ENCODE peak calls at places on chromosome 14, in nine cellular contexts. S is PC-9; B is HAP-1; X is lower lobe of right lung; G is CD4-positive, alpha-beta memory T cell; H is neuronal stem cell; W is colonic mucosa; V is body of pancreas; J is mammary epithelial cell. I is an unnamed sample. For H3K4me1, the result is how much of the 10 kb centered on the place peaks cover.

GRCh38 chr14:89429206-89430091 is 12.4 kb upstream of the FOXN3 start:
- DNase-seq in W (no peak), H (no peak), B (peak), X (no peak), G (no peak), V (peak), S (no peak), J (no peak), I (peak)

GRCh38 chr14:103551338-103551762 is 11.1 kb downstream of the BAG5 start:
- DNase-seq in V (peak), B (no peak), X (peak), H (no peak), S (no peak), W (no peak), G (no peak), J (no peak), I (no peak)

GRCh38 chr14:102824832-102825231 is 47.6 kb downstream of the TRAF3 start:
- DNase-seq in B (no peak), S (peak), W (no peak), H (no peak), J (peak), G (no peak), X (no peak), V (no peak), I (no peak)

GRCh38 chr14:72822946-72823611 is 70.8 kb downstream of the DPF3 start:
- DNase-seq in W (no peak), X (no peak), S (no peak), G (no peak), B (no peak), V (no peak), J (no peak), H (no peak), I (no peak)

GRCh38 chr14:58626441-58626840 is 11.3 kb upstream of the DACT1 start:
- DNase-seq in W (no peak), J (peak), G (no peak), H (no peak), X (no peak), B (no peak), S (no peak), V (no peak), I (peak)

GRCh38 chr14:92540472-92541048 is 27.0 kb downstream of the RIN3 start:
- DNase-seq in B (no peak), J (peak), W (peak), V (peak), G (no peak), X (peak), H (no peak), S (peak), I (peak)

GRCh38 chr14:104370256-104370870 is 209.2 kb upstream of the C14orf180 start:
- DNase-seq in B (peak), S (no peak), X (peak), W (peak), J (no peak), V (no peak), H (no peak), G (no peak), I (no peak)

GRCh38 chr14:89179891-89180404 is 237.1 kb downstream of the FOXN3 start:
- DNase-seq in B (no peak), X (no peak), H (no peak), S (no peak), G (no peak), W (no peak), J (no peak), V (no peak), I (no peak)

GRCh38 chr14:83568141-83568540 is 1961.8 kb upstream of the FLRT2 start:
- DNase-seq in G (no peak), X (no peak), W (no peak), V (no peak), S (no peak), H (no peak), J (no peak), B (no peak), I (no peak)

GRCh38 chr14:59595071-59595470 is 18.5 kb upstream of the CCDC175 start:
- DNase-seq in H (no peak), W (peak), V (no peak), S (no peak), G (no peak), J (no peak), X (no peak), B (no peak), I (no peak)

GRCh38 chr14:92613008-92613658 is 99.6 kb downstream of the RIN3 start:
- DNase-seq in X (peak), G (peak), W (peak), B (peak), V (no peak), H (peak), S (no peak), J (no peak), I (peak)

GRCh38 chr14:101813171-101813759 is 51.8 kb downstream of the PPP2R5C start:
- DNase-seq in S (no peak), G (no peak), B (no peak), W (peak), X (no peak), J (no peak), V (no peak), H (no peak), I (no peak)

GRCh38 chr14:78836777-78837176 is 666.6 kb downstream of the NRXN3 start:
- DNase-seq in J (peak), X (no peak), B (peak), G (no peak), H (peak), V (peak), S (no peak), W (peak), I (peak)

GRCh38 chr14:103190731-103191130 is 67.5 kb downstream of the TNFAIP2 start:
- DNase-seq in B (no peak), V (no peak), X (no peak), J (no peak), H (no peak), S (no peak), G (no peak), W (no peak), I (no peak)

GRCh38 chr14:103528158-103528511 is 861 bp upstream of the TRMT61A start:
- DNase-seq in B (no peak), W (peak), J (no peak), X (no peak), V (no peak), G (no peak), S (no peak), H (no peak), I (no peak)

GRCh38 chr14:105326891-105327694 is 12.5 kb downstream of the PACS2 start:
- DNase-seq in H (no peak), G (no peak), B (no peak), X (no peak), W (no peak), V (no peak), J (no peak), S (no peak), I (no peak)

GRCh38 chr14:66249544-66249943 is 236.6 kb upstream of the CCDC196 start:
- DNase-seq in X (no peak), J (no peak), V (no peak), H (no peak), G (no peak), B (no peak), W (no peak), S (peak), I (no peak)

GRCh38 chr14:53640695-53641094 is 315.9 kb downstream of the BMP4 start:
- DNase-seq in H (no peak), J (peak), G (no peak), S (no peak), B (no peak), W (no peak), X (no peak), V (peak), I (no peak)

GRCh38 chr14:32934891-32935633 is 3.6 kb upstream of the NPAS3 start:
- DNase-seq in W (no peak), B (peak), V (peak), H (no peak), G (no peak), X (no peak), J (no peak), S (no peak), I (no peak)

GRCh38 chr14:96424104-96424989 is 32.4 kb downstream of the AK7 start:
- DNase-seq in V (peak), S (peak), B (peak), G (peak), H (peak), X (peak), W (peak), J (peak), I (peak)

GRCh38 chr14:32938719-32939253 is at the start of gene NPAS3:
- DNase-seq in X (no peak), B (peak), W (no peak), V (peak), S (no peak), H (no peak), G (no peak), J (no peak), I (no peak)

GRCh38 chr14:64671591-64671990 is 32.6 kb upstream of the PLEKHG3 start:
- DNase-seq in J (peak), V (no peak), H (peak), G (peak), X (no peak), B (no peak), W (no peak), S (peak), I (peak)

GRCh38 chr14:85529803-85530574 is at the start of gene FLRT2:
- DNase-seq in H (peak), G (no peak), V (peak), B (peak), S (no peak), W (peak), X (peak), J (peak), I (peak)

GRCh38 chr14:102605026-102605425 is 12.6 kb downstream of the RCOR1 start:
- DNase-seq in J (peak), W (no peak), S (peak), X (no peak), G (no peak), B (no peak), V (peak), H (no peak), I (no peak)

GRCh38 chr14:101120636-101121398 is 217.3 kb upstream of the RTL1 start:
- DNase-seq in G (no peak), V (no peak), S (no peak), H (no peak), W (peak), J (no peak), B (peak), X (peak), I (no peak)

GRCh38 chr14:22865424-22866215 is 5.9 kb upstream of the LRP10 start:
- DNase-seq in J (no peak), H (no peak), B (peak), S (no peak), W (peak), V (no peak), X (peak), G (no peak), I (no peak)

GRCh38 chr14:23047751-23048693 is 6.0 kb downstream of the PSMB11 start:
- DNase-seq in J (no peak), H (no peak), B (no peak), V (no peak), G (no peak), S (no peak), W (no peak), X (no peak), I (no peak)

GRCh38 chr14:40394634-40395340 is 962.6 kb upstream of the FBXO33 start:
- DNase-seq in G (no peak), X (no peak), J (no peak), V (no peak), S (no peak), H (no peak), B (no peak), W (no peak), I (no peak)

GRCh38 chr14:87934185-87934584 is 58.8 kb downstream of the GALC start:
- DNase-seq in G (no peak), B (no peak), V (no peak), J (no peak), S (no peak), X (no peak), W (no peak), H (no peak), I (no peak)

GRCh38 chr14:64878775-64879634 is 702 bp downstream of the SPTB start:
- DNase-seq in G (peak), V (peak), X (no peak), S (no peak), W (peak), H (peak), J (no peak), B (no peak), I (no peak)

GRCh38 chr14:57712101-57712500 is 153.8 kb downstream of the SLC35F4 start:
- DNase-seq in G (no peak), B (no peak), J (no peak), W (no peak), S (no peak), X (no peak), H (no peak), V (no peak), I (no peak)

GRCh38 chr14:92456215-92457017 is 57.2 kb upstream of the RIN3 start:
- DNase-seq in J (peak), W (peak), X (peak), H (peak), B (peak), S (peak), V (no peak), G (no peak), I (peak)

GRCh38 chr14:26966942-26967341 is 369.1 kb upstream of the NOVA1 start:
- DNase-seq in H (no peak), J (no peak), X (no peak), W (no peak), S (no peak), V (no peak), B (no peak), G (no peak), I (no peak)

GRCh38 chr14:97994020-97994531 is 1196.9 kb downstream of the VRK1 start:
- DNase-seq in J (no peak), B (no peak), G (peak), V (no peak), X (no peak), H (no peak), S (no peak), W (no peak), I (no peak)

GRCh38 chr14:51978566-51979398 is 10.6 kb upstream of the RTRAF start:
- DNase-seq in G (peak), B (peak), H (peak), X (peak), S (no peak), J (peak), W (peak), V (peak), I (peak)

GRCh38 chr14:58243790-58244555 is 670 bp upstream of the PSMA3 start:
- DNase-seq in G (no peak), J (peak), W (no peak), B (peak), V (no peak), X (no peak), H (no peak), S (peak), I (no peak)

GRCh38 chr14:82755923-82756322 is 1222.3 kb upstream of the SEL1L start:
- DNase-seq in J (no peak), G (no peak), S (no peak), V (no peak), W (no peak), H (no peak), B (no peak), X (no peak), I (no peak)

GRCh38 chr14:21093769-21094681 is 4.4 kb downstream of the ZNF219 start:
- DNase-seq in V (no peak), S (no peak), J (no peak), H (peak), G (no peak), B (peak), W (peak), X (no peak), I (no peak)

GRCh38 chr14:69652942-69653680 is 41.7 kb downstream of the SUSD6 start:
- DNase-seq in H (no peak), S (peak), X (no peak), G (no peak), V (no peak), B (no peak), J (no peak), W (peak), I (no peak)
- H3K4me1 ChIP-seq in H (under half), S (half or more), X (half or more), G (half or more), V (half or more), B (under half), J (half or more), W (under half), I (under half)

GRCh38 chr14:61662437-61663311 is 32.6 kb upstream of the HIF1A start:
- DNase-seq in X (no peak), H (no peak), J (peak), W (peak), B (no peak), S (peak), G (peak), V (peak), I (peak)
- H3K4me1 ChIP-seq in X (under half), H (under half), J (under half), W (under half), B (under half), S (half or more), G (half or more), V (under half), I (under half)

GRCh38 chr14:50014809-50015208 is 101.6 kb downstream of the VCPKMT start:
- DNase-seq in B (no peak), V (no peak), H (no peak), S (no peak), X (no peak), W (no peak), J (no peak), G (no peak), I (no peak)
- H3K4me1 ChIP-seq in B (under half), V (under half), H (under half), S (half or more), X (under half), W (under half), J (under half), G (under half), I (under half)

GRCh38 chr14:99179946-99180345 is 92.1 kb downstream of the BCL11B start:
- DNase-seq in G (no peak), B (no peak), W (no peak), V (no peak), S (no peak), X (no peak), J (no peak), H (no peak), I (no peak)
- H3K4me1 ChIP-seq in G (half or more), B (under half), W (under half), V (under half), S (under half), X (under half), J (under half), H (under half), I (under half)

DNA sequence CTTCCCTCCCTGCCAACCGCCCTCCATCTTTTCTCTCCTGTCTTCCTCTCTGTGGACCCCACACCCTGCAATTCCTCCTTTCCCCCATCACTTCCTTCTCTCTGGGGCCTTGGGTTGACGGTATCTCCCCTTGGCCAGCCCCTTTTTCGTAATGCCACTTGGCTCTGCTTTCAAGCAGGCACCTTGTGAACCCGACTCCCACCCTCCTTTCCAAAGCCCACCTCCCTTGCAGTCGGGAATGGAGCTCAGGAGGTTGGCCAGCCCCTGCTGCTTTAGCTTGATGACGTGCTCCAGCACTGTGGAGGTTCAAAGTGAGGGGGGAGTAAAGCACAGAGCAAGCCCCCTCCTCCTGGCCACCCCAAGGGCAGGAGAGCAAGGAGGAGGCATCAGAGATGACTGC is 103.4 kb downstream of the ZFP36L1 start:
- DNase-seq in H (no peak), W (no peak), V (no peak), S (no peak), G (no peak), B (no peak), J (no peak), X (no peak), I (no peak)
- H3K4me1 ChIP-seq in H (under half), W (under half), V (under half), S (half or more), G (under half), B (under half), J (half or more), X (under half), I (under half)

I was measured in SJSA1.